ENCODE peak calls at places on chromosomes 6 and 20, in ten cellular contexts. One of them, this sample, is unnamed. For H3K4me1 and H3K9me3, the result is how much of the 10 kb centered on the place peaks cover.

GRCh38 chr6:168404560-168404959 is 36.4 kb upstream of the SMOC2 start:
- DNase-seq in A549: no peak
- DNase-seq in stomach: no peak
- DNase-seq in upper lobe of left lung: no peak
- DNase-seq in tibial nerve: no peak
- DNase-seq in H1: peak
- DNase-seq in transverse colon: no peak
- DNase-seq in ovary: peak
- DNase-seq in K562: no peak
- DNase-seq in sigmoid colon: no peak
- DNase-seq in this sample: peak

GRCh38 chr6:158769696-158770446 is 49.3 kb downstream of the EZR start:
- DNase-seq in upper lobe of left lung: peak
- DNase-seq in transverse colon: no peak
- DNase-seq in tibial nerve: peak
- DNase-seq in stomach: no peak
- DNase-seq in sigmoid colon: peak
- DNase-seq in K562: no peak
- DNase-seq in ovary: no peak
- DNase-seq in H1: no peak
- DNase-seq in A549: no peak
- DNase-seq in this sample: no peak

GRCh38 chr6:10633216-10633615 is 61.2 kb downstream of the C6orf52 start:
- DNase-seq in transverse colon: no peak
- DNase-seq in sigmoid colon: no peak
- DNase-seq in upper lobe of left lung: no peak
- DNase-seq in A549: peak
- DNase-seq in stomach: no peak
- DNase-seq in K562: no peak
- DNase-seq in tibial nerve: no peak
- DNase-seq in ovary: no peak
- DNase-seq in H1: no peak
- DNase-seq in this sample: no peak

GRCh38 chr20:60108397-60108796 is 150.2 kb downstream of the CDH26 start:
- DNase-seq in K562: no peak
- DNase-seq in ovary: no peak
- DNase-seq in sigmoid colon: no peak
- DNase-seq in upper lobe of left lung: no peak
- DNase-seq in H1: no peak
- DNase-seq in transverse colon: no peak
- DNase-seq in stomach: no peak
- DNase-seq in A549: no peak
- DNase-seq in tibial nerve: no peak
- DNase-seq in this sample: no peak

GRCh38 chr20:9573598-9573997 is 59.2 kb downstream of the LAMP5 start:
- DNase-seq in A549: no peak
- DNase-seq in stomach: no peak
- DNase-seq in ovary: no peak
- DNase-seq in tibial nerve: no peak
- DNase-seq in transverse colon: no peak
- DNase-seq in sigmoid colon: no peak
- DNase-seq in K562: no peak
- DNase-seq in upper lobe of left lung: no peak
- DNase-seq in H1: peak
- DNase-seq in this sample: no peak

GRCh38 chr20:20410678-20411077 is 42.8 kb downstream of the INSM1 start:
- DNase-seq in H1: no peak
- DNase-seq in stomach: peak
- DNase-seq in transverse colon: peak
- DNase-seq in A549: no peak
- DNase-seq in sigmoid colon: no peak
- DNase-seq in K562: no peak
- DNase-seq in ovary: peak
- DNase-seq in upper lobe of left lung: no peak
- DNase-seq in tibial nerve: no peak
- DNase-seq in this sample: no peak

GRCh38 chr6:157317129-157317814 is 6.0 kb downstream of the TMEM242 start:
- DNase-seq in A549: peak
- DNase-seq in H1: no peak
- DNase-seq in K562: peak
- DNase-seq in sigmoid colon: peak
- DNase-seq in stomach: peak
- DNase-seq in transverse colon: peak
- DNase-seq in upper lobe of left lung: no peak
- DNase-seq in ovary: peak
- DNase-seq in tibial nerve: peak
- DNase-seq in this sample: peak

GRCh38 chr20:62571667-62572344 is 70.5 kb upstream of the SLCO4A1 start:
- DNase-seq in tibial nerve: no peak
- DNase-seq in sigmoid colon: no peak
- DNase-seq in A549: peak
- DNase-seq in K562: peak
- DNase-seq in transverse colon: no peak
- DNase-seq in ovary: no peak
- DNase-seq in stomach: no peak
- DNase-seq in upper lobe of left lung: no peak
- DNase-seq in H1: no peak
- DNase-seq in this sample: no peak

GRCh38 chr20:32050851-32051556 is 1.0 kb upstream of the HCK start:
- DNase-seq in transverse colon: peak
- DNase-seq in A549: no peak
- DNase-seq in sigmoid colon: peak
- DNase-seq in H1: peak
- DNase-seq in upper lobe of left lung: peak
- DNase-seq in tibial nerve: no peak
- DNase-seq in ovary: no peak
- DNase-seq in K562: no peak
- DNase-seq in stomach: no peak
- DNase-seq in this sample: no peak

GRCh38 chr6:3822747-3823445 is 26.3 kb upstream of the FAM50B start:
- DNase-seq in K562: no peak
- DNase-seq in upper lobe of left lung: peak
- DNase-seq in transverse colon: no peak
- DNase-seq in A549: no peak
- DNase-seq in ovary: no peak
- DNase-seq in H1: no peak
- DNase-seq in sigmoid colon: no peak
- DNase-seq in stomach: peak
- DNase-seq in tibial nerve: no peak
- DNase-seq in this sample: no peak

GRCh38 chr6:157763894-157764345 is 59.1 kb upstream of the SNX9 start:
- DNase-seq in K562: no peak
- DNase-seq in tibial nerve: no peak
- DNase-seq in transverse colon: no peak
- DNase-seq in upper lobe of left lung: no peak
- DNase-seq in H1: no peak
- DNase-seq in ovary: no peak
- DNase-seq in stomach: no peak
- DNase-seq in A549: no peak
- DNase-seq in sigmoid colon: no peak
- DNase-seq in this sample: no peak

GRCh38 chr6:32436995-32437836 is 2.5 kb upstream of the HLA-DRA start:
- DNase-seq in upper lobe of left lung: no peak
- DNase-seq in stomach: no peak
- DNase-seq in sigmoid colon: no peak
- DNase-seq in transverse colon: no peak
- DNase-seq in A549: no peak
- DNase-seq in K562: no peak
- DNase-seq in ovary: no peak
- DNase-seq in tibial nerve: no peak
- DNase-seq in H1: no peak
- DNase-seq in this sample: no peak

GRCh38 chr6:99836471-99836870 is 157.6 kb downstream of the MCHR2 start:
- DNase-seq in K562: no peak
- DNase-seq in A549: peak
- DNase-seq in transverse colon: no peak
- DNase-seq in H1: no peak
- DNase-seq in upper lobe of left lung: no peak
- DNase-seq in sigmoid colon: no peak
- DNase-seq in ovary: no peak
- DNase-seq in stomach: no peak
- DNase-seq in tibial nerve: no peak
- DNase-seq in this sample: no peak

GRCh38 chr6:75504902-75505233 is 11.3 kb upstream of the FILIP1 start:
- DNase-seq in transverse colon: no peak
- DNase-seq in upper lobe of left lung: no peak
- DNase-seq in sigmoid colon: no peak
- DNase-seq in tibial nerve: peak
- DNase-seq in ovary: no peak
- DNase-seq in K562: no peak
- DNase-seq in H1: no peak
- DNase-seq in A549: no peak
- DNase-seq in stomach: no peak
- DNase-seq in this sample: no peak

GRCh38 chr6:16440656-16441212 is 202.3 kb downstream of the GMPR start:
- DNase-seq in H1: no peak
- DNase-seq in tibial nerve: no peak
- DNase-seq in stomach: no peak
- DNase-seq in transverse colon: no peak
- DNase-seq in sigmoid colon: no peak
- DNase-seq in K562: no peak
- DNase-seq in A549: no peak
- DNase-seq in upper lobe of left lung: no peak
- DNase-seq in ovary: no peak
- DNase-seq in this sample: no peak

GRCh38 chr6:132790450-132790849 is 8.0 kb downstream of the SLC18B1 start:
- DNase-seq in A549: no peak
- DNase-seq in H1: no peak
- DNase-seq in sigmoid colon: no peak
- DNase-seq in transverse colon: no peak
- DNase-seq in stomach: no peak
- DNase-seq in ovary: no peak
- DNase-seq in K562: no peak
- DNase-seq in upper lobe of left lung: no peak
- DNase-seq in tibial nerve: no peak
- DNase-seq in this sample: no peak
- H3K4me1 ChIP-seq in A549: under half
- H3K4me1 ChIP-seq in H1: under half
- H3K4me1 ChIP-seq in sigmoid colon: under half
- H3K4me1 ChIP-seq in transverse colon: under half
- H3K4me1 ChIP-seq in stomach: under half
- H3K4me1 ChIP-seq in ovary: under half
- H3K4me1 ChIP-seq in K562: under half
- H3K4me1 ChIP-seq in upper lobe of left lung: under half
- H3K4me1 ChIP-seq in tibial nerve: under half
- H3K4me1 ChIP-seq in this sample: under half

DNA sequence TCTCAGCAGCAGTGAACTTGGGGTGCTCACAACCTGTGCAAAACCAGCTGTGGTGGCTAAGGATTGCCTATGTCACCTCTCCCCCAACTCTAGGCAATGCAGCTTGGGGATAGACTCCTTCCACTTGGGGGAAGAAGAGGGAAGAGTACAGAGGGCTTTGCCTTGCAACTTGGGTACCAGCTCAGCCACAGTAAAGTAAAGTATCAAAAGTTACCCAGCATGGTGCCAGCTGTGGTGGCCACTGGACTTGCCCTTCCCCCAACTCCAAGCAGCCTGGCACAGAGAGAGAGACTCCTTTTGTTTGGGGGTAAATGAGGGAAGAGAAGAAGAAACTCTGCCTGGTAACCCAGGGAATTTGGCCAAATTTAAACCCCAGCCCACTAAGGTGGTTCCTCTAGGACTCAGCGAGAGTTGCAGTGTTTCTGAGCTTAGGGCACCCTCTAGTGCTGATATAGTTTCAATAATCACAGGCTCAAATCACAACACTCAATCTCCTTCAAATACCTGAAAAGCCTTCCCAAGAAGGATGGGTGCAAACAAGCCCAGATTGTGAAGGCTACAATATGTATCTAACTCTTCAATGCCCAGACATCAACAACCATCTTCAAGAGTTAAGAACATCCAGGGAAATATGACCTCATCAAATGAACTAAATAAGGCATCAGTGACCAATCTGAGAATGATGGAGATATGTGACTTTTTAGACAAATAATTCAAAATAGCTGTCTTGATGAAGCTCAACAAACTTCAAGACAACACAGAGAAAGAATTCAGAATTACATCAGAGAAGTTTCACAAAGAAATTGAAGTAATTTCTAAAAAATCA is 7.6 kb upstream of the DEFB129 start:
- DNase-seq in tibial nerve: no peak
- DNase-seq in transverse colon: no peak
- DNase-seq in stomach: no peak
- DNase-seq in sigmoid colon: no peak
- DNase-seq in A549: peak
- DNase-seq in ovary: no peak
- DNase-seq in H1: no peak
- DNase-seq in K562: no peak
- DNase-seq in upper lobe of left lung: no peak
- DNase-seq in this sample: no peak
- TF ChIP-seq EP300 in tibial nerve: no peak
- TF ChIP-seq EP300 in transverse colon: no peak
- TF ChIP-seq EP300 in stomach: no peak
- TF ChIP-seq EP300 in sigmoid colon: no peak
- TF ChIP-seq EP300 in A549: no peak
- TF ChIP-seq EP300 in ovary: no peak
- TF ChIP-seq EP300 in H1: no peak
- TF ChIP-seq EP300 in K562: no peak
- TF ChIP-seq EP300 in upper lobe of left lung: no peak
- TF ChIP-seq EP300 in this sample: no peak

GRCh38 chr6:363909-364308 is 27.6 kb upstream of the IRF4 start:
- DNase-seq in H1: no peak
- DNase-seq in ovary: no peak
- DNase-seq in K562: no peak
- DNase-seq in upper lobe of left lung: no peak
- DNase-seq in A549: peak
- DNase-seq in sigmoid colon: peak
- DNase-seq in tibial nerve: no peak
- DNase-seq in stomach: no peak
- DNase-seq in transverse colon: no peak
- DNase-seq in this sample: no peak
- H3K9me3 ChIP-seq in H1: under half
- H3K9me3 ChIP-seq in ovary: under half
- H3K9me3 ChIP-seq in K562: under half
- H3K9me3 ChIP-seq in upper lobe of left lung: under half
- H3K9me3 ChIP-seq in A549: under half
- H3K9me3 ChIP-seq in sigmoid colon: under half
- H3K9me3 ChIP-seq in tibial nerve: under half
- H3K9me3 ChIP-seq in stomach: under half
- H3K9me3 ChIP-seq in transverse colon: under half
- H3K9me3 ChIP-seq in this sample: under half

DNA sequence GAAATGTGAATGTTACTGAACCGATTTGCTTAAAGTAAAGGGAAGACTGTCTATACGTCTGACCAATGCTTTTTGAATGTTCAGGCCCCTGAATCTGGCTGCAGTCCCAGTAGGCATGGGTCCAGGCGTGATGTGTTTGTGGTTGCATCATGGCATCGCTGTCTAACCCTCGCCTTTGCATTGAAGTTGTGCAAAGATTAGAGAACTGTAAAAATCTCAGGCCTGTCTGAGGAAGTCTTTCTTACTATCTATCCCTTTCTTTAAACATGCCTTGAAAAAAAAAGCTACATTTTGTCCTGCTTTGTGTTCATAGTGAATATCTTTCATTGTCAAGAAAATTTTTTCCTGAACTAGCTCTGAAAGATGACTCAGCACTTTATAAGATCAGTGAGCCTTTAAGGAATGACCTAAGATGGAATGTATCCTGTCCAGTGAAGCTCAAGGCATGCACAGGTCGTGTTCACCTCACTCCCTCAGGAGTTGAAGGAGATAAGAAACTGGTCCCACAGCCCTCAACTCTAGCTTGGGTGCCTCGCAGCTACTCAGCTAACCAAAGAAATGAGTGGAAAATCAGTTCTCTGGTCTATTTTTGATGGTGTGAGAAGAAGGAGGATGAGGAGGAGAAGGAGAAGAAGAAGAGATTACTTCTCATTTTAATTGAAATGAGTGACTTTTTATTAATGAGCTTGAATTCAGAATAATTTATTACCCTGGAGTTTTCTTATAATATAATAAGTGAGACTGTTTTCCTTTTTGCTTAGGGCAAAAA is 48.6 kb downstream of the TPD52L1 start:
- DNase-seq in tibial nerve: peak
- DNase-seq in K562: peak
- DNase-seq in H1: no peak
- DNase-seq in upper lobe of left lung: no peak
- DNase-seq in A549: peak
- DNase-seq in transverse colon: peak
- DNase-seq in stomach: peak
- DNase-seq in sigmoid colon: peak
- DNase-seq in ovary: peak
- DNase-seq in this sample: no peak
- H3K4me1 ChIP-seq in tibial nerve: under half
- H3K4me1 ChIP-seq in K562: under half
- H3K4me1 ChIP-seq in H1: under half
- H3K4me1 ChIP-seq in upper lobe of left lung: under half
- H3K4me1 ChIP-seq in A549: half or more
- H3K4me1 ChIP-seq in transverse colon: under half
- H3K4me1 ChIP-seq in stomach: under half
- H3K4me1 ChIP-seq in sigmoid colon: under half
- H3K4me1 ChIP-seq in ovary: under half
- H3K4me1 ChIP-seq in this sample: under half

This sample was measured in suprapubic skin.